ENCODE peak calls at places on chromosomes 13 and 19, in four cellular contexts. V is mammary epithelial cell, Y is ascending aorta, W is fibroblast of lung. H is an unnamed sample.

GRCh38 chr19:38713227-38713649 is 31.0 kb downstream of the CAPN12 start:
- DNase-seq in V (no peak), Y (no peak), W (peak), H (no peak)

GRCh38 chr19:677601-678380 is 1.6 kb downstream of the FSTL3 start:
- DNase-seq in V (peak), Y (no peak), W (peak), H (no peak)

GRCh38 chr13:26784704-26785639 is 24.4 kb upstream of the GPR12 start:
- DNase-seq in V (no peak), Y (no peak), W (no peak), H (no peak)

GRCh38 chr13:89565711-89566110 is 1781.8 kb upstream of the MIR17HG start:
- DNase-seq in V (no peak), Y (no peak), W (no peak), H (no peak)

GRCh38 chr13:21076265-21076653 is 14.9 kb upstream of the LATS2 start:
- DNase-seq in V (no peak), Y (no peak), W (peak), H (no peak)

GRCh38 chr13:112134150-112135075 is 67.5 kb downstream of the SOX1 start:
- DNase-seq in V (no peak), Y (no peak), W (no peak), H (no peak)

GRCh38 chr19:1904385-1905070 is 671 bp upstream of the ADAT3 start:
- DNase-seq in V (peak), Y (no peak), W (no peak), H (peak)

GRCh38 chr13:108213946-108214345 is 1.4 kb downstream of the LIG4 start:
- DNase-seq in V (peak), Y (no peak), W (peak), H (no peak)

GRCh38 chr19:3665681-3666544 is 34.4 kb downstream of the PIP5K1C start:
- DNase-seq in V (peak), Y (no peak), W (no peak), H (no peak)

GRCh38 chr13:114264886-114265611 is 16.4 kb upstream of the UPF3A start:
- DNase-seq in V (peak), Y (no peak), W (peak), H (no peak)

GRCh38 chr13:29411493-29411892 is 184.0 kb downstream of the SLC7A1 start:
- DNase-seq in V (no peak), Y (no peak), W (no peak), H (no peak)

GRCh38 chr19:5889288-5889971 is 14.2 kb downstream of the NDUFA11 start:
- DNase-seq in V (no peak), Y (no peak), W (peak), H (no peak)

GRCh38 chr13:33125821-33126570 is 109.8 kb downstream of the KL start:
- DNase-seq in V (peak), Y (no peak), W (peak), H (peak)

GRCh38 chr19:35704218-35704617 is at the start of gene ZBTB32:
- DNase-seq in V (peak), Y (no peak), W (peak), H (no peak)

GRCh38 chr13:88601949-88602348 is 930.8 kb downstream of the SLITRK5 start:
- DNase-seq in V (no peak), Y (no peak), W (peak), H (no peak)

GRCh38 chr19:1238373-1239303 is 833 bp upstream of the CBARP start:
- DNase-seq in V (no peak), Y (no peak), W (no peak), H (no peak)

GRCh38 chr13:49411353-49411752 is 32.5 kb downstream of the CAB39L start:
- DNase-seq in V (no peak), Y (no peak), W (no peak), H (no peak)
- H3K27ac ChIP-seq in V (no peak), Y (no peak), W (no peak), H (no peak)

GRCh38 chr19:10519421-10519820 is 2.2 kb upstream of the S1PR5 start:
- DNase-seq in V (no peak), Y (no peak), W (no peak), H (no peak)
- H3K27ac ChIP-seq in V (no peak), Y (no peak), W (no peak), H (no peak)

DNA sequence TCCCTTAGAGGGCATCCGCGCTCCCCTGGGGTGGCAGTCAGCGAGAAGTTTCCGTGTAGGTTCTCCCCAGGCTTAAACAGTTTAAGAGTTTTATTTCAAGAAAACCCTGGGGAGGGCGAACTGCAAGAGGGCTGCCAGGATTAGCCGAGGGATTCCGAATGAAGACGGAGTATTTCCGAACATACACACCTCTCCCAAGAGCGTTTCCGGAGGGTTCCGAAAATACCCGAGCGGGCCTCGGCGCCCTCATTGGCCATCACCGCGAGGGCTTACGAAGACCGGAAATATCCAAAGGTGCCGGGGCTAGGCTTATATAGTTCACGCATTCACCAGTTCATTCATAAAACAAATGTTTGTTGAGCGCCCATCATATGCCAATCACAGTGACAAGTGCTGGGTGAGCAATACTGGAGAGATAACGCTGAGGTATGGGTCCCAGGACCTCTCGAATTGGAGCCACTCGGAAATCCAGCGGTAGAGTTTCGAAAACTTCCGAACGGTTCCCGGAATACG is 440 bp upstream of the RPL28 start:
- DNase-seq in V (peak), Y (peak), W (peak), H (peak)
- H3K27ac ChIP-seq in V (peak), Y (peak), W (peak), H (peak)

GRCh38 chr19:13843104-13843921 is 33.6 kb upstream of the NANOS3 start:
- DNase-seq in V (peak), Y (no peak), W (no peak), H (no peak)
- H3K27ac ChIP-seq in V (peak), Y (peak), W (peak), H (peak)

GRCh38 chr19:18000981-18001836 is 6.8 kb upstream of the ARRDC2 start:
- DNase-seq in V (peak), Y (peak), W (peak), H (no peak)

GRCh38 chr19:18001837-18002345 is 6.1 kb upstream of the ARRDC2 start:
- DNase-seq in V (no peak), Y (no peak), W (no peak), H (no peak)

GRCh38 chr19:18000480-18000980 is 7.4 kb upstream of the ARRDC2 start:
- DNase-seq in V (no peak), Y (no peak), W (no peak), H (no peak)

GRCh38 chr19:17999685-18000479 is 8.1 kb upstream of the ARRDC2 start:
- DNase-seq in V (no peak), Y (no peak), W (no peak), H (no peak)

GRCh38 chr19:18002347-18002850 is 5.6 kb upstream of the ARRDC2 start:
- DNase-seq in V (no peak), Y (no peak), W (no peak), H (no peak)
- H3K27ac ChIP-seq in V (no peak), Y (peak), W (no peak), H (no peak)

GRCh38 chr19:16370671-16371391 is 46.2 kb downstream of the KLF2 start:
- DNase-seq in V (no peak), Y (no peak), W (no peak), H (no peak)
- H3K27ac ChIP-seq in V (no peak), Y (no peak), W (no peak), H (no peak)

DNA sequence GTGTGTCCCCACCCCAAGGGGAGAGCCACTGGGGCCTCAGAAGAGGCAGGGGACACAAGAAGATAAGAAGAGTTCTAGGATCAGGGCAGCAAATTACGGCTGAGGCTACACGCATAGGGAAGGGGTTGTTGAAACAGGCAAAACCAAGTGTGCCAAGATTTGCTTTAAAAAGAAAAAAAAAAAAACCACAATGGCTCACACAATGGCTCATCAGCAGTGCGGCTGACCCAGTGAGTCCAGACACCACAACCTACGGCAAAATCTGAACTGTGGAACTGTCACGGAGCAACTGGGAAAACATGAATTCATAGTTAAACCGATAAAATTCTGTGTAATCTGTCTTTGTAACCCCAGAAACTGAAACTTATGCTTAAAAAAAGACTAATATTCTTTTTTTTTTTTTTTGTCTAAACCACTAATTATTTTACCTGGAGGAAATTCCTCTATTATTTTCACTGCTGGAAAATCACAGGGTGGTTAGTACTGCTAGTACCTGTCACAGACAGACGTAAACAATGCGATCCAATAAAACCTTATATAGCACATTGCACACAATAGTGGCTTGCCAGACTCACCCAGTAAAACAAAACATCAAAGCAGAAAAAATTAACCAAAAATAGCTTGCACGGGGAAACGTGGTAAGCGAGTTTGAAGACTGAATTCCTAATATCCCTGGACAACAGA is 325.4 kb upstream of the TSHZ3 start:
- DNase-seq in V (peak), Y (no peak), W (peak), H (no peak)
- H3K27ac ChIP-seq in V (peak), Y (no peak), W (peak), H (peak)

GRCh38 chr19:46739290-46739771 is 6.5 kb upstream of the FKRP start:
- DNase-seq in V (no peak), Y (no peak), W (no peak), H (no peak)
- H3K27ac ChIP-seq in V (no peak), Y (peak), W (peak), H (no peak)

GRCh38 chr19:19619849-19620210 is 1.3 kb upstream of the PBX4 start:
- DNase-seq in V (no peak), Y (no peak), W (no peak), H (no peak)

GRCh38 chr19:19615086-19615485 is 3.4 kb downstream of the PBX4 start:
- DNase-seq in V (peak), Y (no peak), W (no peak), H (no peak)

GRCh38 chr19:19623383-19623782 is 4.6 kb downstream of the LPAR2 start:
- DNase-seq in V (no peak), Y (no peak), W (no peak), H (no peak)

GRCh38 chr19:19618384-19619051 is at the start of gene PBX4:
- DNase-seq in V (peak), Y (peak), W (peak), H (no peak)

GRCh38 chr19:19619121-19619848 is 798 bp upstream of the PBX4 start:
- DNase-seq in V (no peak), Y (no peak), W (no peak), H (no peak)
- H3K27ac ChIP-seq in V (no peak), Y (no peak), W (no peak), H (no peak)

DNA sequence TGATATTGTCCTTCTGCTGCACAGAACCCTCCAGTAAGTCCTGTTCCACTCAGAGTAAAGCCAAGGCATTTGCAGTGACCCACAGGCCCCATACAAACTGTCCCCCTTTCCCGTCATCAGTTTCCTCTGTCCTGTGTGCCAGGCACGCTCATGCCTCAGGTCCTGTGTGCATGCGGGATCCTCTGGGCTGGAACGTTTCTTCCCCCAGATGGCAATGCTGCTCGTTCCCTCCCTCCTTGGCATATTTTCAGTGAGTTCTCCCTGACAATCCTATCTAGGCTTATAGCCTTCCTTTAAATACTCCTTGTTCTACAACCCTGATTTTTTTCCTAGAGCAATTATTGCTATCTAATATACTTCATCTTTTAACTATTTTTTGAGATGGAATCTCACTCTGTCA is 5.7 kb downstream of the OPA3 start:
- DNase-seq in V (no peak), Y (no peak), W (no peak), H (no peak)
- H3K27ac ChIP-seq in V (peak), Y (no peak), W (no peak), H (peak)